ENCODE peak calls at places on chromosomes 4 and X, in four cellular contexts. Q is astrocyte of the spinal cord, H is omental fat pad, C is tibial artery. O is an unnamed sample.

GRCh38 chrX:129622757-129623301 is 31.9 kb downstream of the APLN start:
- DNase-seq in C (no peak), H (no peak), Q (peak), O (no peak)

GRCh38 chr4:134952305-134952704 is 750.7 kb upstream of the PABPC4L start:
- DNase-seq in C (no peak), H (no peak), Q (no peak), O (no peak)

GRCh38 chrX:45322820-45323219 is 122.1 kb upstream of the DIPK2B start:
- DNase-seq in H (no peak), Q (peak), C (no peak), O (no peak)

GRCh38 chrX:2707334-2707760 is 16.3 kb downstream of the CD99 start:
- DNase-seq in Q (peak), C (peak), H (no peak), O (no peak)

GRCh38 chrX:103396186-103396585 is 19.8 kb downstream of the BEX3 start:
- DNase-seq in C (no peak), Q (peak), H (no peak), O (no peak)

GRCh38 chr4:154985673-154986072 is 204.6 kb downstream of the RBM46 start:
- DNase-seq in C (no peak), H (no peak), Q (no peak), O (no peak)

GRCh38 chr4:3179126-3179706 is 69.7 kb upstream of the MSANTD1 start:
- DNase-seq in H (no peak), Q (no peak), C (no peak), O (no peak)

GRCh38 chrX:143757375-143757774 is 36.8 kb upstream of the SPANXN2 start:
- DNase-seq in C (no peak), H (no peak), Q (no peak), O (no peak)

GRCh38 chrX:154046262-154046771 is 26.6 kb upstream of the IRAK1 start:
- DNase-seq in Q (peak), H (no peak), C (peak), O (no peak)

GRCh38 chr4:168604496-168605373 is 107.9 kb downstream of the PALLD start:
- DNase-seq in Q (peak), C (no peak), H (no peak), O (no peak)

GRCh38 chr4:76197971-76198410 is 15.6 kb downstream of the SCARB2 start:
- DNase-seq in C (peak), Q (peak), H (no peak), O (no peak)

GRCh38 chr4:1243451-1244080 is 5.4 kb downstream of the CTBP1 start:
- DNase-seq in Q (no peak), H (no peak), C (peak), O (peak)
- TF ChIP-seq CTCF in Q (no peak), H (no peak), C (no peak), O (no peak)

GRCh38 chr4:116664198-116664597 is 421.2 kb downstream of the TRAM1L1 start:
- DNase-seq in H (no peak), Q (no peak), C (no peak), O (no peak)

DNA sequence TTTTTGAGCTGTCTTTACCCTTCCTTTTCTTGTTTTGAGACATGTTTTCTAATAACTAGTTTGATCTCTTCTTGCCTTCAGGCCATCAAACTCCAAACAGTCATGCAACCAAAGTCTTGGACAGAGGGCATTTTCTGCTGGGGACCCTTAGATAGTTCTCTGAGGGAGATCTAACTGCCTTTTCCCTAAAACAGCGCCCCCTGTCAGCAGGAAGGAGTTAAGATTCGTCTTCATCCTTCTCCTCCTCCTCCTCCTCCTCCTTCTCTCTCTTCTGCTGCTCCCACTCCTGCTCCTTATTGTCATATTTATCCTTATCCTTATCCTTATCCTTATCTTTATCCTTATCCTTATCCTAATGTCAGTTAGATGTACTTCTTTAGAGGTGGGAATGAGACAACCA is 417.2 kb downstream of the TRAM1L1 start:
- DNase-seq in Q (no peak), H (no peak), C (no peak), O (no peak)
- TF ChIP-seq CTCF in Q (no peak), H (no peak), C (no peak), O (peak)

GRCh38 chrX:11949291-11949690 is 189.0 kb upstream of the FRMPD4 start:
- DNase-seq in C (no peak), Q (no peak), H (no peak), O (no peak)

DNA sequence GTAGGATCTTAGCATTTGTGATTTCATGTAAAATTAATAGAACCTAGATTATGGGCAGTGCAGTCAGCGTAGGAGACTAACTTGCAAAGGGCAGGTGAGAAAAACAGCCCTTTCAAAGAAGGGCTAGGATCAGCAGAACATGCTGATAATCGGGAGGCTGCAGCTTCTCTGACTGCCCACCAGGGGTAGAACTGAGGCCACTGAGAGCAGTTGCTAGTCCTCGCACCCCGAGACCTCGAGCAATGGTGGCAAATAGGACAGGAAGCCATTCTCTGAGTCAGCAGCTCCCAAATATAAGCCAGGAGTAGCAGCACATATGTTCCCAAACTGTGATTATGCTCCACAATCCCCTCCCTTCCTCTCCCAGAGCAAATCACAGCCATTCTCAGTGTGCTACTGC is 186.4 kb downstream of the MSL3 start:
- DNase-seq in Q (peak), H (no peak), C (no peak), O (no peak)
- TF ChIP-seq CTCF in Q (peak), H (no peak), C (peak), O (peak)

DNA sequence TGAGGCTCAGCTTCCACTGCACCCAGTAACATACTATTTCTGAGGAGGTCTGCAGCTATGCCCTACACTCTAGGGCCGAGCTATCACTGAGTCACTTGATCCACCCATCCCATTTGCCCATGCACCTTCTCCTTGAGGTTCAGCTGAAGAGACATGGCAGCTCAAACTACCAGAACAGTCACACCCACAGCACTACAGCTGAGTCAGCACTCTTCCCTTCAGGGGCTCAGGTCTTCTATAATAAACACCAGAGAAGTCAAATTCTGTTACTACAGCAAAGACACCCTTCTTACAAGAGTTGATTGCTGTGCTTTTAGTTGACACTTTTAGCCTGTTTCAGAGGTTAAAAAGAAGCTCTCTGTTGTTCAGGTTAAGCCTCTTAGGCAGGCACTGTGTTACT is 1696.4 kb upstream of the ADGRL3 start:
- DNase-seq in C (no peak), H (no peak), Q (no peak), O (no peak)
- TF ChIP-seq CTCF in C (no peak), H (no peak), Q (no peak), O (no peak)

O was measured in D721Med.